ENCODE peak calls at places on chromosomes 5 and 9, in ten cellular contexts. T is HCT116, W is A549, R is stomach, D is uterus, U is ovary, Q is heart left ventricle, B is HepG2, I is prostate gland, S is body of pancreas. V is an unnamed sample.
A peak's percentile ranks its signal among the peaks of the same experiment; 100 is the strongest.

GRCh38 chr5:122547669-122548068 is 227.2 kb upstream of the SNX2 start:
- DNase-seq in S (no peak), Q (no peak), B (no peak), R (no peak), T (no peak), U (no peak), D (no peak), I (no peak), W (no peak), V (no peak)

GRCh38 chr9:136107953-136108647 is 10.6 kb downstream of the TMEM250 start:
- DNase-seq in U (no peak), D (peak; percentile 19), R (no peak), W (no peak), B (no peak), T (no peak), S (no peak), I (peak; percentile 65), Q (no peak), V (no peak)

GRCh38 chr9:6667633-6668280 is 22.2 kb upstream of the GLDC start:
- DNase-seq in D (no peak), B (no peak), Q (no peak), S (no peak), I (no peak), R (no peak), W (peak; percentile 53), U (no peak), T (no peak), V (no peak)

GRCh38 chr5:112649882-112650281 is 87.8 kb upstream of the APC start:
- DNase-seq in B (no peak), S (peak; percentile 85), Q (no peak), T (no peak), I (no peak), R (no peak), D (no peak), W (peak; percentile 5), U (no peak), V (peak; percentile 66)

GRCh38 chr9:738209-738915 is 103.1 kb upstream of the DMRT1 start:
- DNase-seq in Q (peak; percentile 75), U (no peak), D (peak; percentile 77), R (no peak), B (no peak), S (no peak), I (peak; percentile 64), W (peak; percentile 79), T (peak; percentile 32), V (no peak)

GRCh38 chr5:62064993-62065392 is 241.0 kb upstream of the KIF2A start:
- DNase-seq in D (no peak), S (no peak), W (no peak), Q (no peak), T (no peak), I (no peak), U (no peak), R (no peak), B (no peak), V (no peak)

GRCh38 chr9:134065720-134066419 is 2.0 kb downstream of the BRD3 start:
- DNase-seq in T (no peak), S (peak; percentile 52), D (no peak), I (no peak), B (peak; percentile 81), W (no peak), U (no peak), R (peak; percentile 60), Q (no peak), V (peak; percentile 66)

GRCh38 chr5:133977858-133978257 is 9.4 kb upstream of the C5orf15 start:
- DNase-seq in R (no peak), D (no peak), U (no peak), W (no peak), S (no peak), I (no peak), Q (no peak), B (no peak), T (no peak), V (no peak)

GRCh38 chr5:113330533-113331200 is 104.1 kb downstream of the TSSK1B start:
- DNase-seq in B (peak; percentile 19), Q (peak; percentile 29), D (no peak), S (peak; percentile 23), T (peak; percentile 54), U (no peak), R (no peak), W (peak; percentile 20), I (peak; percentile 57), V (peak; percentile 91)

DNA sequence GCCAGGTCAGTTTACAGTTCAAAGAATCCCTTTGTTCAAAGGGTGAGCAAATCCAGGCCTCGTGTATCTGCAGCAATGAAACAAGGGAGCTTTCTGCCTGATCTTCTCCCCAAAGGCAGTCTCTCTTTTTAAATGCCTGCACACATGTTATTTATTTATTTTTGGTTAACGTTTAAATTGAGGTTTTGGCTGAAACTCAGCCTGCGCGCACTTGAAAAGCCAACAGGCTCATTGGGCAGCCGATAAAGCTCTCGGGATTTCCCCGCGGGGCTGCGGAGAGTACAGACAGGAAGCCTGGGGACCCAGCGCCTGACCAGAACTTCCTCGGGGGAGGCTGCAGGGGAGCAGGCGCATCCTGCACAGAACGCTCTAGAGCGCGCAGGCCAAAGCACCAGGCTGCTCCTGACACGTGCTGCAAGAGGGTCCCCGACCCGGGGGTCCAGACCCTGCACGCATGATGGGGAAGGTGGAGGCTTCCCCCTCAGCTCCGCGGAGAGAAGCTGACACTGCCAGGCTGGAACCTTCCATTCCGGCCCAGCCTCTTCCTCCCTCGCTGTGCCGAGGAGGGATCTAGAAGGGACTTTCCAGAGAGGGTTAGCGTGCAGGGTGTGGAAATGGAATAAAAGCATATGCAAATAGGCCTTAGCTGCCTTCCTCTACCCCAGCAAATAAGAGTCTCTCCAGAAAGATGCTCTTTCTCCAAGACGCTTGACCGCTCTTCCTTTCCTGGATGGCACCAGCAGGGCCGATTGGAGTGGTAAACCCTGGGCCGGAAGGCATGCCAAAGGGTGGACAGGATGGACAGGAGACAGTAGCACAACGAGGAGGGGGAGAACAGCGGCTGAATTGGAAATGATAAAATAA is 46.1 kb downstream of the PTTG1 start:
- DNase-seq in T (no peak), W (peak; percentile 18), B (peak; percentile 97), Q (peak; percentile 76), U (peak; percentile 26), D (peak; percentile 21), R (peak; percentile 89), S (peak; percentile 73), I (peak; percentile 46), V (peak; percentile 72)
- TF ChIP-seq POLR2A in T (no peak), W (no peak), B (peak; percentile 89), Q (no peak), U (no peak), D (no peak), R (no peak), S (peak; percentile 12), I (no peak), V (no peak)

DNA sequence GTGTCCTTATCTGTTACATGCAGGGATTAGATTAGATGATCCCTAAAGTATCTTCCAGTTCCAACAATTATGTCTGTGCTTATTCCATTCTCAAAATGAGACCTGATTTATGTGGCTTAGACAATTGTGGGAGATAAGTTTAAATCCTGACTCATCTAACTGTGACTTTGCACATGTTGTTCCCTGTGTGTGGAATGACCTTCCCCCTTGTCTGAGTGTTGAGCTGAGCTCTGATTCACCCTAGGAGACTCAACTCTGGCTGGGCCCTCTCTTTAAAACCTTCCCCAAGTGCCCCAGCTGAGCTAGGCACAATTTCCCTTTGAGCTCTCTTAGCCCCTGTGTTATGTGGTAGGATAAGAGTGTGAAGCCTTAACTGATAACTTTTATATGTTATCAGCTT is 118.9 kb upstream of the ELL2 start:
- DNase-seq in U (no peak), S (no peak), R (no peak), T (no peak), I (no peak), W (peak; percentile 58), B (no peak), D (no peak), Q (no peak), V (no peak)
- H3K4me3 ChIP-seq in U (no peak overlapping the region), S (no peak overlapping the region), R (no peak overlapping the region), T (no peak overlapping the region), I (no peak overlapping the region), W (no peak overlapping the region), B (no peak overlapping the region), D (no peak overlapping the region), Q (no peak overlapping the region), V (no peak overlapping the region)

GRCh38 chr5:172766287-172767104 is 4.5 kb downstream of the DUSP1 start:
- DNase-seq in W (peak; percentile 89), U (peak; percentile 85), S (peak; percentile 86), B (peak; percentile 86), Q (peak; percentile 80), I (peak; percentile 77), D (peak; percentile 88), R (peak; percentile 87), T (no peak), V (peak; percentile 82)

GRCh38 chr5:172765766-172766286 is 5.2 kb downstream of the DUSP1 start:
- DNase-seq in I (no peak), S (peak; percentile 49), D (no peak), T (no peak), Q (no peak), W (peak; percentile 95), B (no peak), U (no peak), R (no peak), V (peak; percentile 62)

GRCh38 chr5:172762214-172763119 is 8.5 kb downstream of the DUSP1 start:
- DNase-seq in I (no peak), D (no peak), B (no peak), Q (no peak), S (no peak), W (no peak), R (no peak), T (no peak), U (peak; percentile 44), V (no peak)

GRCh38 chr5:172763120-172763464 is 7.9 kb downstream of the DUSP1 start:
- DNase-seq in W (no peak), D (no peak), R (no peak), T (no peak), Q (no peak), S (no peak), B (no peak), U (no peak), I (no peak), V (no peak)

GRCh38 chr5:172764861-172765765 is 5.9 kb downstream of the DUSP1 start:
- DNase-seq in Q (peak; percentile 98), D (peak; percentile 100), R (peak; percentile 96), I (peak; percentile 98), W (peak; percentile 100), T (peak; percentile 98), S (peak; percentile 98), B (peak; percentile 99), U (peak; percentile 98), V (peak; percentile 92)
- H3K4me1 ChIP-seq in Q (peaks cover 3% of the 10 kb centered on the region), D (no peaks in the 10 kb centered on the region), R (peaks cover 56% of the 10 kb centered on the region), I (no peaks in the 10 kb centered on the region), W (peaks cover 15% of the 10 kb centered on the region), T (peaks cover 40% of the 10 kb centered on the region), S (peaks cover 50% of the 10 kb centered on the region), B (peaks cover 55% of the 10 kb centered on the region), U (peaks cover 11% of the 10 kb centered on the region), V (peaks cover 8% of the 10 kb centered on the region)

DNA sequence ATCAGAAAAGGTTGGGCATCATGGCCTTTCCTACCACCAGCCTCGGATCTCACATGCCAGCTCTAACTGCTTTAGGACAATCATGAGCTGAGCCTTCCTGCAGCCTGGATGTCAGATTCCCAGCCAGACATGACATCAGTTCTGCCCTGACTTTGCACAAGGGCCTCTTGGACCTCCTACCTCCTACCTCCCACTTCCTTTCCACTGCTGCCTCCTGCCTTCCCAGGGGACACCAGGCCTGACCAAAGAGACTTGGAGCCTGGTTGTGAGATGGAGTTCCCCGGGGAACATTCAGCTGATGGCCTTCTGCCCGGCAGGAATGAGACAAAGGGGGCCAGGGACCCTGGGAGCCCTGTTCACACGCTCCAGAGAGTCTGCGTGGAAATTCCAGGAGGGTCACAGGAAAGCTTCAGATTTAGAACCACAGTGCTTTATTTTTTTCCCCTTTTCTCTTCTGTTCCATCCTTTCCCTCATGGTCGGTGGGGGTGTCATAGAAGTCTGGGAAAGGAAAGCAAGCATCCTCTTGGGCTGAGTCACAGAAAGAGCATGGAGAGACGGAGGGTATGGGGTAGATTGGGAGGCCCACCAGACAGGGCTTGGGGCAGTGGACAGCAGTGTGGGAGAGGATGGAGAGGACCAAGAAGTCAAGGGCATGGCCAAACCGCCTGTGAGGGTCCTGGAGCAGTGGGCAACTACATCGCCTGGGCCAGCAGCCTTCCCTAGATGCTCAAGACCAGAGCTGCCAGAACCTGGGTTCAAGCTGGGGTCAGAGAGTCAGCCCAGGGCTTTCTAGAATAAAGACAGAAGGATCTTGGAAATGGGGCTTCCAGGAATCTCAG is 35.5 kb upstream of the IL17B start:
- DNase-seq in S (no peak), I (no peak), T (no peak), W (no peak), Q (peak; percentile 79), R (no peak), U (peak; percentile 53), B (no peak), D (peak; percentile 68), V (no peak)
- TF ChIP-seq POLR2A in S (no peak), I (no peak), T (no peak), W (no peak), Q (no peak), R (no peak), U (no peak), B (no peak), D (peak; percentile 19), V (no peak)